ENCODE peak calls at places on chromosomes 2 and 18, in ten cellular contexts. O, T, L, J, B, W, R, P, I and X are unnamed samples.

GRCh38 chr18:35240664-35241522 is at the start of gene ZNF397:
- DNase-seq in O (peak), T (peak), L (peak), J (peak), B (peak), W (peak), R (peak), P (peak), I (peak), X (peak)

GRCh38 chr2:234954551-234954992 is 2.8 kb downstream of the SH3BP4 start:
- DNase-seq in O (no peak), T (peak), L (peak), J (no peak), B (no peak), W (no peak), R (no peak), P (peak), I (peak), X (no peak)

GRCh38 chr18:54873884-54874255 is 45.6 kb downstream of the RAB27B start:
- DNase-seq in O (no peak), T (no peak), L (peak), J (peak), B (no peak), W (no peak), R (no peak), P (no peak), I (no peak), X (no peak)

GRCh38 chr2:16218651-16219050 is 278.3 kb downstream of the MYCN start:
- DNase-seq in O (no peak), T (peak), L (peak), J (peak), B (peak), W (no peak), R (no peak), P (no peak), I (no peak), X (no peak)

GRCh38 chr2:222711315-222711940 is 40.0 kb downstream of the MOGAT1 start:
- DNase-seq in O (no peak), T (no peak), L (no peak), J (no peak), B (no peak), W (no peak), R (no peak), P (no peak), I (no peak), X (no peak)

GRCh38 chr18:8982416-8983183 is 119.9 kb upstream of the NDUFV2 start:
- DNase-seq in O (no peak), T (peak), L (peak), J (no peak), B (peak), W (peak), R (no peak), P (peak), I (no peak), X (no peak)

GRCh38 chr18:39325973-39326372 is 1760.4 kb upstream of the CELF4 start:
- DNase-seq in O (no peak), T (no peak), L (no peak), J (no peak), B (no peak), W (no peak), R (no peak), P (no peak), I (no peak), X (no peak)

GRCh38 chr2:224882291-224883171 is 159.7 kb downstream of the DOCK10 start:
- DNase-seq in O (no peak), T (no peak), L (no peak), J (no peak), B (no peak), W (no peak), R (no peak), P (peak), I (no peak), X (no peak)

GRCh38 chr2:25966531-25967265 is 15.6 kb downstream of the KIF3C start:
- DNase-seq in O (no peak), T (no peak), L (no peak), J (no peak), B (no peak), W (no peak), R (no peak), P (no peak), I (no peak), X (no peak)

GRCh38 chr2:239669899-239670460 is 269.2 kb upstream of the HDAC4 start:
- DNase-seq in O (no peak), T (no peak), L (no peak), J (no peak), B (no peak), W (no peak), R (no peak), P (no peak), I (peak), X (peak)

GRCh38 chr18:57523171-57523956 is 63.1 kb downstream of the FECH start:
- DNase-seq in O (no peak), T (no peak), L (peak), J (no peak), B (no peak), W (no peak), R (no peak), P (no peak), I (no peak), X (no peak)

GRCh38 chr2:227347117-227347516 is 22.1 kb downstream of the MFF start:
- DNase-seq in O (no peak), T (peak), L (no peak), J (no peak), B (no peak), W (no peak), R (no peak), P (no peak), I (no peak), X (no peak)

GRCh38 chr2:68357608-68358337 is 7.3 kb upstream of the PLEK start:
- DNase-seq in O (no peak), T (peak), L (peak), J (no peak), B (no peak), W (no peak), R (no peak), P (peak), I (no peak), X (peak)

GRCh38 chr2:42653908-42654445 is 85.5 kb downstream of the MTA3 start:
- DNase-seq in O (no peak), T (no peak), L (no peak), J (no peak), B (no peak), W (no peak), R (no peak), P (no peak), I (no peak), X (no peak)

GRCh38 chr2:189521686-189522434 is 58.7 kb downstream of the SLC40A1 start:
- DNase-seq in O (no peak), T (no peak), L (no peak), J (peak), B (no peak), W (no peak), R (no peak), P (peak), I (no peak), X (no peak)

GRCh38 chr2:109148347-109148746 is 19.3 kb downstream of the SH3RF3 start:
- DNase-seq in O (no peak), T (no peak), L (no peak), J (no peak), B (no peak), W (no peak), R (no peak), P (peak), I (no peak), X (no peak)

GRCh38 chr2:189144700-189145211 is 34.8 kb downstream of the COL5A2 start:
- DNase-seq in O (no peak), T (no peak), L (no peak), J (no peak), B (no peak), W (no peak), R (no peak), P (peak), I (no peak), X (no peak)

GRCh38 chr2:220227272-220227920 is 600.0 kb downstream of the SLC4A3 start:
- DNase-seq in O (no peak), T (no peak), L (no peak), J (no peak), B (no peak), W (no peak), R (no peak), P (peak), I (no peak), X (no peak)

GRCh38 chr18:64202836-64203235 is 53.9 kb upstream of the LINC00305 start:
- DNase-seq in O (no peak), T (no peak), L (no peak), J (no peak), B (no peak), W (no peak), R (no peak), P (peak), I (no peak), X (no peak)

GRCh38 chr18:63157293-63158011 is 162.1 kb downstream of the BCL2 start:
- DNase-seq in O (no peak), T (no peak), L (peak), J (no peak), B (no peak), W (no peak), R (no peak), P (no peak), I (no peak), X (peak)

GRCh38 chr2:173606619-173607305 is 252.1 kb downstream of the CDCA7 start:
- DNase-seq in O (no peak), T (no peak), L (no peak), J (no peak), B (no peak), W (no peak), R (no peak), P (no peak), I (no peak), X (no peak)

GRCh38 chr2:28492276-28492675 is 3.6 kb upstream of the PLB1 start:
- DNase-seq in O (no peak), T (no peak), L (peak), J (no peak), B (no peak), W (no peak), R (no peak), P (no peak), I (peak), X (no peak)